ENCODE peak calls at places on chromosomes 1 and 21, in nine cellular contexts. C is PC-9; S is fibroblast of lung; Y is brain microvascular endothelial cell; I is sigmoid colon; W is keratinocyte; L is CD8-positive, alpha-beta memory T cell; V is Peyer's patch; D is endothelial cell of umbilical vein. Q is an unnamed sample.

GRCh38 chr21:26717146-26717739 is 128.0 kb downstream of the ADAMTS1 start:
- DNase-seq in W (no peak), V (no peak), I (no peak), C (no peak), D (peak), L (no peak), S (no peak), Y (no peak), Q (no peak)

GRCh38 chr1:117621316-117621715 is 15.5 kb downstream of the TENT5C start:
- DNase-seq in V (no peak), D (no peak), S (no peak), L (no peak), Y (no peak), I (no peak), W (no peak), C (no peak), Q (peak)

GRCh38 chr1:64542118-64542517 is 72.2 kb downstream of the CACHD1 start:
- DNase-seq in L (no peak), V (no peak), D (no peak), Y (no peak), W (no peak), S (no peak), I (no peak), C (no peak), Q (no peak)

GRCh38 chr1:186763107-186763506 is 65.6 kb upstream of the PLA2G4A start:
- DNase-seq in D (peak), S (peak), C (no peak), V (no peak), L (no peak), Y (peak), I (no peak), W (no peak), Q (no peak)

GRCh38 chr1:234962340-234962989 is 166.2 kb downstream of the TOMM20 start:
- DNase-seq in C (peak), I (peak), S (peak), D (no peak), L (no peak), V (peak), Y (peak), W (no peak), Q (peak)

GRCh38 chr1:235090406-235091069 is 38.1 kb downstream of the TOMM20 start:
- DNase-seq in W (no peak), C (no peak), V (peak), Y (no peak), D (peak), I (peak), L (no peak), S (peak), Q (peak)

GRCh38 chr21:46052703-46053651 is 44.9 kb upstream of the COL6A2 start:
- DNase-seq in L (peak), Y (peak), V (peak), S (peak), D (no peak), I (peak), C (peak), W (no peak), Q (peak)

GRCh38 chr1:182996816-182997215 is 26.4 kb upstream of the LAMC1 start:
- DNase-seq in L (no peak), S (peak), W (no peak), Y (no peak), I (no peak), C (no peak), V (no peak), D (no peak), Q (no peak)

GRCh38 chr21:35401476-35401875 is 352.4 kb upstream of the RUNX1 start:
- DNase-seq in Y (peak), V (no peak), W (no peak), L (no peak), D (no peak), S (peak), I (no peak), C (no peak), Q (no peak)

GRCh38 chr1:159012495-159012894 is 2.8 kb downstream of the IFI16 start:
- DNase-seq in Y (no peak), C (no peak), S (peak), V (peak), I (no peak), D (peak), W (no peak), L (no peak), Q (no peak)

GRCh38 chr1:83545450-83545849 is 453.5 kb downstream of the TTLL7 start:
- DNase-seq in S (no peak), Y (no peak), D (no peak), C (no peak), I (no peak), L (no peak), W (no peak), V (no peak), Q (no peak)

GRCh38 chr21:44571844-44572782 is 1.4 kb upstream of the KRTAP10-4 start:
- DNase-seq in I (peak), W (no peak), Y (no peak), D (no peak), V (peak), L (no peak), S (no peak), C (no peak), Q (no peak)

GRCh38 chr21:42231761-42232160 is 12.8 kb downstream of the ABCG1 start:
- DNase-seq in L (no peak), C (no peak), V (no peak), D (no peak), I (peak), S (no peak), Y (no peak), W (no peak), Q (no peak)

GRCh38 chr1:66217021-66217420 is 316.9 kb upstream of the SGIP1 start:
- DNase-seq in C (no peak), L (no peak), W (no peak), Y (no peak), D (no peak), I (no peak), S (peak), V (no peak), Q (no peak)

GRCh38 chr1:17248781-17249180 is at the start of gene PADI3:
- DNase-seq in L (no peak), S (no peak), Y (no peak), I (no peak), D (no peak), W (no peak), C (no peak), V (no peak), Q (no peak)

GRCh38 chr1:33161061-33161681 is 20.7 kb downstream of the TRIM62 start:
- DNase-seq in I (peak), L (no peak), Y (peak), C (no peak), S (peak), W (no peak), D (peak), V (no peak), Q (no peak)

GRCh38 chr1:15290382-15290781 is 43.4 kb downstream of the FHAD1 start:
- DNase-seq in Y (peak), S (peak), C (no peak), W (no peak), V (no peak), L (no peak), D (no peak), I (no peak), Q (no peak)

GRCh38 chr1:247746391-247746935 is 1.5 kb downstream of the OR14A2 start:
- DNase-seq in I (no peak), S (peak), D (no peak), V (no peak), L (no peak), W (no peak), Y (no peak), C (no peak), Q (no peak)

GRCh38 chr1:62906428-62906886 is 122.5 kb downstream of the ATG4C start:
- DNase-seq in I (no peak), C (no peak), D (peak), L (no peak), Y (peak), V (no peak), W (no peak), S (no peak), Q (no peak)

GRCh38 chr1:43590389-43590788 is 59.6 kb upstream of the KDM4A start:
- DNase-seq in D (no peak), I (no peak), V (no peak), C (peak), L (no peak), S (no peak), Y (no peak), W (no peak), Q (no peak)

GRCh38 chr1:13908128-13908527 is 208.1 kb downstream of the PRDM2 start:
- DNase-seq in W (no peak), V (no peak), L (no peak), C (no peak), S (no peak), I (no peak), Y (no peak), D (no peak), Q (no peak)

GRCh38 chr21:25572895-25573310 is 34.4 kb downstream of the MRPL39 start:
- DNase-seq in L (no peak), D (peak), W (no peak), I (no peak), S (peak), C (no peak), Y (no peak), V (no peak), Q (no peak)

GRCh38 chr1:15526021-15526489 is 593 bp upstream of the DNAJC16 start:
- DNase-seq in Y (no peak), S (no peak), C (no peak), L (no peak), D (no peak), I (no peak), W (peak), V (peak), Q (no peak)

GRCh38 chr1:44112486-44112885 is 6.1 kb upstream of the KLF17 start:
- DNase-seq in D (no peak), C (no peak), L (no peak), V (no peak), I (no peak), W (no peak), Y (no peak), S (peak), Q (no peak)

GRCh38 chr1:183593356-183593755 is 3.1 kb upstream of the NCF2 start:
- DNase-seq in W (no peak), L (no peak), S (no peak), C (no peak), V (peak), I (no peak), Y (no peak), D (no peak), Q (no peak)

GRCh38 chr1:16392740-16393139 is 25.7 kb downstream of the SZRD1 start:
- DNase-seq in I (no peak), W (no peak), L (no peak), V (no peak), S (no peak), D (no peak), C (no peak), Y (no peak), Q (no peak)

GRCh38 chr1:203187306-203188264 is 1.1 kb upstream of the CHI3L1 start:
- DNase-seq in D (no peak), Y (no peak), C (no peak), I (peak), S (no peak), V (peak), L (no peak), W (no peak), Q (peak)

GRCh38 chr21:30443226-30443625 is 3.2 kb downstream of the KRTAP15-1 start:
- DNase-seq in Y (no peak), L (no peak), I (no peak), C (no peak), D (no peak), W (no peak), V (no peak), S (no peak), Q (no peak)

GRCh38 chr1:197799271-197799670 is 24.0 kb upstream of the DENND1B start:
- DNase-seq in V (no peak), S (peak), W (no peak), C (no peak), Y (peak), I (no peak), D (no peak), L (no peak), Q (no peak)

GRCh38 chr1:243748706-243749283 is 101.2 kb downstream of the AKT3 start:
- DNase-seq in I (no peak), W (peak), C (peak), D (peak), Y (peak), L (no peak), S (peak), V (no peak), Q (no peak)

GRCh38 chr1:145994391-145995120 is 1.8 kb downstream of the TXNIP start:
- DNase-seq in D (no peak), C (no peak), I (peak), Y (no peak), S (no peak), L (no peak), W (no peak), V (peak), Q (no peak)

DNA sequence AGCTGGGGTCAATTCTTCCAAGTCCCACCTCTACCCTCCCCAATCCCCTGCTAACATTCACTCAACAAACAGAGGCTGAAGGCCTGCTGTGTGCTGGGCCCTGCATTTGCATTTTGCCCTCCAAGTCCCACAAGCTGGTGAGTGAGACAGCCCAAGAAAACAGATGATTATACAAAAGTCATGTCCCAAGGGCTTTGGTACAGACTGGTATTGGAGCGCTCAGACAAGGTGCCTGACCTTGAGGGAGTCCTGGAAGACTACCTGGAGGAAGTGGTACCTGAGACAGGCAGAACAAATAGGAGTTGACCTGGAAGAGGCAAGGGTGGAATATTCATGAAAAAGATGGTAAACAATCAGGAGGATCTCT is 4.2 kb downstream of the LMOD1 start:
- DNase-seq in D (no peak), Y (no peak), L (no peak), C (no peak), I (no peak), V (no peak), S (no peak), W (no peak), Q (no peak)
- H3K4me3 ChIP-seq in D (no peak), Y (no peak), L (no peak), C (no peak), I (peak), V (no peak), S (no peak), W (no peak), Q (peak)

GRCh38 chr1:9591669-9592509 is 3.2 kb downstream of the TMEM201 start:
- DNase-seq in D (no peak), Y (no peak), L (no peak), W (no peak), V (no peak), S (no peak), I (no peak), C (no peak), Q (no peak)

GRCh38 chr1:9594471-9595155 is 5.9 kb downstream of the TMEM201 start:
- DNase-seq in D (no peak), I (no peak), V (no peak), C (no peak), L (no peak), S (no peak), W (no peak), Y (no peak), Q (no peak)

GRCh38 chr1:9593492-9594465 is 5.1 kb downstream of the TMEM201 start:
- DNase-seq in V (peak), W (peak), C (no peak), Y (peak), S (peak), D (peak), I (peak), L (no peak), Q (no peak)

GRCh38 chr1:9592510-9593075 is 3.9 kb downstream of the TMEM201 start:
- DNase-seq in I (no peak), Y (no peak), S (no peak), C (no peak), V (no peak), D (no peak), L (no peak), W (no peak), Q (no peak)

DNA sequence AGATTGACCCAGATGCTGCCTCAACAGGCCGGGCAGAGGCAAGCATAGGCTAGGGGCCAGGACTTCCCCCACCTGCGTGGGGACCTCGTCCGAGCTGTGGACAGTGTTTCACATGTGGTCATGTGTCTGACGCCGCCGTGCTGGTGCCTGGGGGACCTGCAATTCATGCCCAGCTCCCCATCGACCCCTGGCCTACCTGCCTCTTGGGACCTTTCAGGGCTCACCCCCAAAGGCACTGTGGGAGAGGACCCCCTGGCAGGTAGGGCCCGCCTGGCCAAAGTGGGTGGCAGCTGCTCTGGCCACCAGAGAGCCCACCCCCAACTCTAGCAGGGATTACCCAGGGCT is 4.4 kb downstream of the TMEM201 start:
- DNase-seq in C (no peak), Y (no peak), S (no peak), V (no peak), I (no peak), W (no peak), D (no peak), L (no peak), Q (no peak)
- H3K27ac ChIP-seq in C (no peak), Y (no peak), S (peak), V (no peak), I (no peak), W (peak), D (peak), L (no peak), Q (peak)

GRCh38 chr1:222617367-222617951 is 438 bp upstream of the MIA3 start:
- DNase-seq in W (peak), Y (peak), I (peak), C (peak), L (peak), V (peak), D (peak), S (peak), Q (peak)

GRCh38 chr1:222616535-222616934 is 1.4 kb upstream of the MIA3 start:
- DNase-seq in W (no peak), L (no peak), Y (peak), V (no peak), C (no peak), D (no peak), I (no peak), S (peak), Q (no peak)

GRCh38 chr1:222620566-222620965 is 2.7 kb downstream of the MIA3 start:
- DNase-seq in Y (no peak), L (no peak), I (no peak), W (no peak), D (no peak), V (no peak), C (no peak), S (no peak), Q (no peak)

GRCh38 chr1:222618880-222619321 is 1.0 kb downstream of the MIA3 start:
- DNase-seq in W (no peak), I (peak), S (peak), C (no peak), D (peak), V (peak), L (no peak), Y (no peak), Q (no peak)

GRCh38 chr1:222618001-222618879 is at the start of gene MIA3:
- DNase-seq in I (peak), Y (no peak), C (peak), V (peak), L (peak), D (peak), S (peak), W (no peak), Q (peak)
- H3K4me3 ChIP-seq in I (peak), Y (peak), C (peak), V (peak), L (peak), D (peak), S (peak), W (peak), Q (peak)

GRCh38 chr1:178781549-178781948 is 56.5 kb downstream of the RALGPS2 start:
- DNase-seq in S (no peak), L (no peak), C (no peak), D (no peak), Y (no peak), V (no peak), I (no peak), W (no peak), Q (no peak)

DNA sequence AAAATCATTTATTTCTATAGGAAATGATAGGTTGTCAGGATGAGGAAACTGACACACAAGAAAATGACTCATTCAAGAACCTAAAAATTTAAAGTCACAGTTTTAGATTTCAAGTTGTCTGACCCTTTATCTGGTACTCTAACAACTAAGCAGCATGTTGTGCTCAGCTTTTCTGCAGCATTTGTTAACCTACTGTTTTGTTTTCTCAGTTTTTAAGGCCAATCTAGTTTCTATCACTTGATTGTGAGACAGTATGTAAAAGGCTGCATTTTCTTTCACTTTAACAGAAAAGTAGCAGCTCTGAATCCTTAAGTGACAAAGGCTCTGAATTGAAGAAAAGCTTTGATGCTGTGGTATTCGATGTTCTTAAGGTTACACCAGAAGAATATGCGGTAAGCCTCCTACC is 59.1 kb downstream of the RALGPS2 start:
- DNase-seq in Y (no peak), S (no peak), I (no peak), W (no peak), C (no peak), D (peak), V (no peak), L (no peak), Q (no peak)
- H3K27ac ChIP-seq in Y (no peak), S (no peak), I (no peak), W (no peak), C (no peak), D (peak), V (no peak), L (no peak), Q (no peak)

DNA sequence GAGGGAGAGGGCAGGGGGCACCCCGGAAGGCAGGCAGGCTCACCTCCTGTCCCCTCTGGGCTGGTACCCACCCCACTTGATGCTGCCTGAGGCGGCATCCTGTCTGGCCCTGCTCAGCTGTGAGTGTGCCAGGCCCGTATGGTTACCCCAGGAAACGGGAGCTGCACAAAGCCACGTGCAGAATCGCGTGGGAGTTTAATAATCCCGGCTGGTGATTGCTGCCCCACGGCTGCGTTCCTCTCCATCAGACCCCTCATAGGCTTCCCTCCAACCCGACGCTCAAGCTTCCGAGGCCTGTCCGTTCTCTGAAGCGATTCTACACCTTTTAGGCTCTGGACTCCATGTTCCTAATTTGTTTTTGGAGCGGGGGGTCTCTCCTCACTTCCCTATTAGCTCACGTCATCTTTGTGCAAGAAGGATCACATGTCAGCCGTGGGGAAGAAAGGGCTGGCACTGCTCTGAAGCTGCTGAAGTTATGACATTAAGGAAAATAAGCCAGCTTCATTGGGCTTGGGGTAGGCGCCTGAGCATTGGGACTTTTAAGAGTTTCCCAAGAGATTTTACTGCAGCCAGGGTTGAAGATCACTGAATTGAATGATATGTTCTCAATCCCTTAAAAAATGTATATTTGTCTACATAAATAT is 1.1 kb upstream of the B3GALT5 start:
- DNase-seq in S (peak), C (no peak), D (no peak), W (no peak), Y (no peak), L (no peak), I (no peak), V (no peak), Q (no peak)
- H3K4me3 ChIP-seq in S (no peak), C (no peak), D (no peak), W (no peak), Y (peak), L (no peak), I (peak), V (no peak), Q (no peak)

GRCh38 chr1:156510709-156511108 is 10.1 kb upstream of the MEF2D start:
- DNase-seq in W (no peak), I (peak), D (no peak), Y (no peak), V (peak), L (no peak), C (no peak), S (peak), Q (peak)
- H3K27ac ChIP-seq in W (no peak), I (peak), D (no peak), Y (no peak), V (peak), L (no peak), C (no peak), S (peak), Q (peak)

GRCh38 chr1:50423670-50424000 is 392 bp upstream of the DMRTA2 start:
- DNase-seq in L (no peak), Y (no peak), C (no peak), I (no peak), W (no peak), D (no peak), S (no peak), V (no peak), Q (no peak)
- H3K4me3 ChIP-seq in L (peak), Y (peak), C (no peak), I (peak), W (peak), D (peak), S (no peak), V (peak), Q (peak)

GRCh38 chr1:34842952-34843371 is 16.6 kb downstream of the SMIM12 start:
- DNase-seq in D (peak), Y (no peak), L (no peak), V (no peak), I (no peak), S (no peak), W (no peak), C (no peak), Q (peak)
- H3K27ac ChIP-seq in D (peak), Y (no peak), L (no peak), V (no peak), I (no peak), S (no peak), W (no peak), C (no peak), Q (no peak)

GRCh38 chr1:1205769-1206375 is 520 bp downstream of the TNFRSF18 start:
- DNase-seq in Y (no peak), S (no peak), I (no peak), L (peak), V (peak), D (no peak), W (no peak), C (no peak), Q (no peak)
- H3K4me3 ChIP-seq in Y (no peak), S (no peak), I (peak), L (no peak), V (peak), D (no peak), W (no peak), C (no peak), Q (peak)